ENCODE peak calls at places on chromosome 1, in ten cellular contexts. I is cardiac fibroblast, W is AG10803, E is tibial nerve, K is PC-9, G is pancreas, R is HL-60, J is AG04450, U is astrocyte of the spinal cord, T is mammary epithelial cell. H is an unnamed sample.

GRCh38 chr1:227215863-227216510 is 102.3 kb downstream of the CDC42BPA start:
- DNase-seq in I (no peak), W (peak), E (no peak), K (no peak), G (no peak), R (no peak), J (no peak), U (no peak), T (no peak), H (no peak)

GRCh38 chr1:993379-993995 is 6.4 kb downstream of the HES4 start:
- DNase-seq in I (no peak), W (no peak), E (no peak), K (no peak), G (no peak), R (no peak), J (no peak), U (no peak), T (no peak), H (no peak)

GRCh38 chr1:58283380-58284338 is 262.9 kb downstream of the OMA1 start:
- DNase-seq in I (no peak), W (no peak), E (no peak), K (no peak), G (no peak), R (no peak), J (no peak), U (no peak), T (peak), H (no peak)

GRCh38 chr1:70331962-70332361 is 22.6 kb downstream of the ANKRD13C start:
- DNase-seq in I (no peak), W (peak), E (no peak), K (no peak), G (no peak), R (no peak), J (no peak), U (peak), T (peak), H (no peak)

GRCh38 chr1:87330201-87330953 is 1.7 kb downstream of the LMO4 start:
- DNase-seq in I (peak), W (peak), E (no peak), K (no peak), G (no peak), R (peak), J (no peak), U (peak), T (peak), H (peak)

GRCh38 chr1:23169727-23170335 is 1.2 kb upstream of the LUZP1 start:
- DNase-seq in I (peak), W (peak), E (peak), K (no peak), G (peak), R (peak), J (no peak), U (peak), T (peak), H (no peak)

GRCh38 chr1:221557024-221557423 is 184.9 kb downstream of the DUSP10 start:
- DNase-seq in I (peak), W (no peak), E (no peak), K (no peak), G (no peak), R (no peak), J (no peak), U (no peak), T (peak), H (no peak)

GRCh38 chr1:223500560-223501425 is 107.6 kb downstream of the CCDC185 start:
- DNase-seq in I (peak), W (peak), E (no peak), K (peak), G (no peak), R (no peak), J (peak), U (peak), T (peak), H (no peak)

GRCh38 chr1:17005365-17005740 is 6.4 kb downstream of the ATP13A2 start:
- DNase-seq in I (no peak), W (no peak), E (no peak), K (no peak), G (no peak), R (no peak), J (no peak), U (no peak), T (no peak), H (no peak)

GRCh38 chr1:185440877-185441276 is 123.8 kb upstream of the IVNS1ABP start:
- DNase-seq in I (peak), W (peak), E (no peak), K (no peak), G (no peak), R (no peak), J (no peak), U (peak), T (no peak), H (no peak)

GRCh38 chr1:193090865-193091264 is 14.3 kb downstream of the GLRX2 start:
- DNase-seq in I (no peak), W (no peak), E (no peak), K (no peak), G (no peak), R (no peak), J (no peak), U (no peak), T (no peak), H (no peak)

GRCh38 chr1:37509181-37509580 is 5.4 kb downstream of the MEAF6 start:
- DNase-seq in I (peak), W (peak), E (no peak), K (no peak), G (no peak), R (peak), J (no peak), U (peak), T (peak), H (no peak)

GRCh38 chr1:153277852-153278251 is 18.4 kb downstream of the LORICRIN start:
- DNase-seq in I (no peak), W (no peak), E (no peak), K (peak), G (no peak), R (peak), J (no peak), U (no peak), T (peak), H (peak)

GRCh38 chr1:226645279-226645976 is 93.7 kb downstream of the ITPKB start:
- DNase-seq in I (no peak), W (no peak), E (no peak), K (no peak), G (no peak), R (no peak), J (no peak), U (no peak), T (no peak), H (no peak)

GRCh38 chr1:22500476-22500875 is 48.8 kb downstream of the ZBTB40 start:
- DNase-seq in I (peak), W (peak), E (no peak), K (no peak), G (peak), R (no peak), J (peak), U (peak), T (peak), H (peak)

GRCh38 chr1:157952601-157953000 is 40.8 kb upstream of the KIRREL1 start:
- DNase-seq in I (no peak), W (no peak), E (no peak), K (no peak), G (no peak), R (no peak), J (no peak), U (no peak), T (no peak), H (no peak)
- H3K4me3 ChIP-seq in I (no peak), W (no peak), E (no peak), K (no peak), G (no peak), R (no peak), J (no peak), U (no peak), T (no peak), H (no peak)

GRCh38 chr1:110726755-110727154 is 52.0 kb upstream of the KCNA3 start:
- DNase-seq in I (no peak), W (no peak), E (no peak), K (no peak), G (no peak), R (no peak), J (no peak), U (no peak), T (no peak), H (no peak)
- H3K4me3 ChIP-seq in I (no peak), W (no peak), E (no peak), K (no peak), G (no peak), R (no peak), J (no peak), U (no peak), T (no peak), H (no peak)

GRCh38 chr1:229623225-229623624 is 2.7 kb downstream of the TAF5L start:
- DNase-seq in I (no peak), W (no peak), E (no peak), K (no peak), G (no peak), R (no peak), J (no peak), U (no peak), T (no peak), H (no peak)
- H3K4me3 ChIP-seq in I (no peak), W (no peak), E (no peak), K (no peak), G (no peak), R (no peak), J (no peak), U (no peak), T (no peak), H (no peak)

GRCh38 chr1:20552728-20553571 is 577 bp downstream of the FAM43B start:
- DNase-seq in I (peak), W (no peak), E (no peak), K (no peak), G (no peak), R (no peak), J (no peak), U (peak), T (peak), H (no peak)
- H3K4me3 ChIP-seq in I (peak), W (no peak), E (peak), K (no peak), G (peak), R (no peak), J (no peak), U (no peak), T (peak), H (peak)

GRCh38 chr1:40710581-40711315 is 19.2 kb downstream of the NFYC start:
- DNase-seq in I (peak), W (no peak), E (no peak), K (no peak), G (no peak), R (peak), J (no peak), U (peak), T (no peak), H (no peak)
- H3K4me3 ChIP-seq in I (peak), W (peak), E (no peak), K (peak), G (peak), R (peak), J (peak), U (peak), T (peak), H (peak)

GRCh38 chr1:26820784-26821269 is 5.7 kb upstream of the ZDHHC18 start:
- DNase-seq in I (no peak), W (no peak), E (no peak), K (no peak), G (no peak), R (peak), J (no peak), U (no peak), T (no peak), H (no peak)
- H3K4me3 ChIP-seq in I (no peak), W (no peak), E (no peak), K (no peak), G (no peak), R (peak), J (no peak), U (no peak), T (no peak), H (no peak)

GRCh38 chr1:173871500-173871899 is 3.3 kb downstream of the ZBTB37 start:
- DNase-seq in I (no peak), W (no peak), E (no peak), K (no peak), G (no peak), R (no peak), J (no peak), U (no peak), T (no peak), H (no peak)
- H3K4me3 ChIP-seq in I (no peak), W (no peak), E (no peak), K (no peak), G (no peak), R (no peak), J (no peak), U (no peak), T (no peak), H (no peak)

H was measured in stomach.